ENCODE peak calls at places on chromosomes 2 and 18, in six cellular contexts. K is H1, Y is HepG2, M is HCT116, N is K562, X is GM12878. J is an unnamed sample.

GRCh38 chr2:150653351-150653750 is 165.9 kb upstream of the RND3 start:
- DNase-seq in K (no peak), X (no peak), M (no peak), N (no peak), Y (no peak), J (no peak)

GRCh38 chr2:212979799-212980198 is 171.6 kb downstream of the IKZF2 start:
- DNase-seq in N (no peak), X (no peak), K (no peak), M (no peak), Y (no peak), J (no peak)

GRCh38 chr18:23852236-23853045 is 162.1 kb upstream of the TTC39C start:
- DNase-seq in K (no peak), Y (no peak), N (no peak), M (no peak), X (no peak), J (no peak)

GRCh38 chr2:174615951-174616436 is 18.4 kb upstream of the WIPF1 start:
- DNase-seq in Y (no peak), K (no peak), N (no peak), X (no peak), M (no peak), J (no peak)

GRCh38 chr18:58805482-58806187 is 59.0 kb upstream of the ZNF532 start:
- DNase-seq in M (no peak), Y (no peak), K (no peak), X (no peak), N (no peak), J (no peak)

GRCh38 chr2:75200140-75200985 is 1.0 kb upstream of the TACR1 start:
- DNase-seq in K (peak; percentile 72), Y (no peak), N (no peak), X (no peak), M (no peak), J (no peak)

GRCh38 chr18:48743046-48743445 is 204.2 kb downstream of the CTIF start:
- DNase-seq in X (no peak), M (no peak), Y (no peak), N (no peak), K (no peak), J (no peak)

GRCh38 chr2:238009563-238009962 is 42.7 kb downstream of the UBE2F start:
- DNase-seq in Y (peak; percentile 62), K (no peak), M (no peak), N (no peak), X (no peak), J (no peak)

GRCh38 chr18:37403788-37404187 is 161.8 kb downstream of the CELF4 start:
- DNase-seq in Y (no peak), M (no peak), N (no peak), X (no peak), K (no peak), J (no peak)

GRCh38 chr2:152106464-152106863 is 7.6 kb upstream of the CACNB4 start:
- DNase-seq in K (no peak), X (no peak), Y (no peak), N (no peak), M (no peak), J (no peak)

GRCh38 chr18:58104071-58104470 is 60.0 kb downstream of the NEDD4L start:
- DNase-seq in K (no peak), M (no peak), X (no peak), Y (no peak), N (no peak), J (no peak)

GRCh38 chr2:85797959-85798358 is 44.2 kb downstream of the ATOH8 start:
- DNase-seq in M (no peak), Y (peak; percentile 77), N (peak; percentile 49), X (no peak), K (no peak), J (peak; percentile 30)

GRCh38 chr18:69172046-69172445 is 228.6 kb upstream of the DOK6 start:
- DNase-seq in M (no peak), N (no peak), K (no peak), Y (no peak), X (no peak), J (no peak)

GRCh38 chr2:65397122-65397521 is 35.3 kb downstream of the SPRED2 start:
- DNase-seq in K (no peak), N (no peak), X (no peak), Y (no peak), M (no peak), J (no peak)

GRCh38 chr2:67213677-67214402 is 183.3 kb upstream of the ETAA1 start:
- DNase-seq in X (no peak), Y (no peak), N (no peak), K (no peak), M (no peak), J (no peak)

GRCh38 chr2:157692768-157693167 is 64.1 kb upstream of the ACVR1C start:
- DNase-seq in N (no peak), K (no peak), M (no peak), X (no peak), Y (no peak), J (no peak)

GRCh38 chr2:181937473-181937872 is 45.9 kb downstream of the ITPRID2 start:
- DNase-seq in M (no peak), N (no peak), K (no peak), Y (no peak), X (no peak), J (no peak)

GRCh38 chr2:29042581-29043075 is 31.7 kb downstream of the PCARE start:
- DNase-seq in K (no peak), Y (no peak), M (no peak), N (no peak), X (no peak), J (no peak)

GRCh38 chr2:129914538-129915302 is 64.7 kb upstream of the RAB6C start:
- DNase-seq in N (no peak), Y (no peak), K (peak; percentile 13), X (no peak), M (no peak), J (no peak)

GRCh38 chr2:67752964-67753363 is 309.8 kb downstream of the C1D start:
- DNase-seq in X (no peak), M (no peak), Y (no peak), K (no peak), N (no peak), J (no peak)

GRCh38 chr2:217995741-217996141 is 7.1 kb downstream of the TNS1 start:
- DNase-seq in Y (no peak), M (no peak), K (no peak), X (no peak), N (no peak), J (no peak)

GRCh38 chr2:70901235-70902066 is 34.2 kb upstream of the ATP6V1B1 start:
- DNase-seq in K (peak; percentile 83), X (no peak), M (no peak), Y (no peak), N (no peak), J (no peak)

GRCh38 chr18:22846088-22846683 is 86.9 kb upstream of the RBBP8 start:
- DNase-seq in Y (peak; percentile 21), X (no peak), K (no peak), N (peak; percentile 14), M (peak; percentile 21), J (no peak)

GRCh38 chr2:130972410-130972809 is 120.8 kb downstream of the FAM168B start:
- DNase-seq in Y (no peak), K (no peak), X (no peak), M (peak; percentile 73), N (no peak), J (no peak)

GRCh38 chr2:102114851-102115497 is 27.6 kb upstream of the IL1R1 start:
- DNase-seq in X (no peak), Y (peak; percentile 61), N (no peak), M (no peak), K (no peak), J (no peak)
- H3K9ac ChIP-seq in X (no peak overlapping the region), Y (no peak overlapping the region), N (no peak overlapping the region), M (no peak overlapping the region), K (no peak overlapping the region), J (no peak overlapping the region)

DNA sequence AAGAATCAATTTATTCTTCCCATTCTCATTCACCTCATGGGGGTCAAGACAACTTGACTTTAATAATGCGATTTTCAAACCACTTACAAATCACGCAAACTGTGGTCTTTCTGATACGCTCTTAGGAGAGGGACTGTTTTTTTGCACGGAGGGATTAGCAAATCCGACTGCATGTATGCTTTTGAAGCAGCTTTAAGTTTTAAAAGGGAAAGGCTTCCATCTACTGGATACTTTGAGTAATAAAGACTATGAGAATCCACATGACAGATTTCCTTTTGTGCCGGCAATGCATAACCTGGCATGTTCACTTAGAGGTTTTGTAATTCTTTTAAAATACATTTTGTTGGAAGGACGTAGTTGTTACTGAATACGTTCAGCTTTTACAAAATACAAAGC is 322.9 kb upstream of the KCNJ3 start:
- DNase-seq in K (no peak), M (peak; percentile 56), X (no peak), N (no peak), Y (peak; percentile 54), J (peak; percentile 42)
- TF ChIP-seq ZNF274 in K (no peak), M (no peak), X (no peak), N (no peak), Y (no peak), J (no peak)

GRCh38 chr2:12587729-12588522 is 128.8 kb upstream of the TRIB2 start:
- DNase-seq in X (peak; percentile 49), K (no peak), N (no peak), Y (no peak), M (no peak), J (no peak)
- H3K4me3 ChIP-seq in X (no peak overlapping the region), K (no peak overlapping the region), N (no peak overlapping the region), Y (no peak overlapping the region), M (no peak overlapping the region), J (no peak overlapping the region)

GRCh38 chr2:105488198-105488757 is 89.4 kb upstream of the FHL2 start:
- DNase-seq in K (no peak), M (no peak), N (no peak), Y (no peak), X (no peak), J (no peak)

GRCh38 chr2:105489168-105489878 is 90.5 kb upstream of the FHL2 start:
- DNase-seq in N (no peak), M (no peak), Y (no peak), K (no peak), X (no peak), J (no peak)

GRCh38 chr2:105486762-105487141 is 87.9 kb upstream of the FHL2 start:
- DNase-seq in K (no peak), N (no peak), X (no peak), M (no peak), Y (no peak), J (no peak)

GRCh38 chr2:105490204-105490603 is 91.4 kb upstream of the FHL2 start:
- DNase-seq in K (no peak), N (no peak), X (no peak), M (no peak), Y (no peak), J (no peak)

DNA sequence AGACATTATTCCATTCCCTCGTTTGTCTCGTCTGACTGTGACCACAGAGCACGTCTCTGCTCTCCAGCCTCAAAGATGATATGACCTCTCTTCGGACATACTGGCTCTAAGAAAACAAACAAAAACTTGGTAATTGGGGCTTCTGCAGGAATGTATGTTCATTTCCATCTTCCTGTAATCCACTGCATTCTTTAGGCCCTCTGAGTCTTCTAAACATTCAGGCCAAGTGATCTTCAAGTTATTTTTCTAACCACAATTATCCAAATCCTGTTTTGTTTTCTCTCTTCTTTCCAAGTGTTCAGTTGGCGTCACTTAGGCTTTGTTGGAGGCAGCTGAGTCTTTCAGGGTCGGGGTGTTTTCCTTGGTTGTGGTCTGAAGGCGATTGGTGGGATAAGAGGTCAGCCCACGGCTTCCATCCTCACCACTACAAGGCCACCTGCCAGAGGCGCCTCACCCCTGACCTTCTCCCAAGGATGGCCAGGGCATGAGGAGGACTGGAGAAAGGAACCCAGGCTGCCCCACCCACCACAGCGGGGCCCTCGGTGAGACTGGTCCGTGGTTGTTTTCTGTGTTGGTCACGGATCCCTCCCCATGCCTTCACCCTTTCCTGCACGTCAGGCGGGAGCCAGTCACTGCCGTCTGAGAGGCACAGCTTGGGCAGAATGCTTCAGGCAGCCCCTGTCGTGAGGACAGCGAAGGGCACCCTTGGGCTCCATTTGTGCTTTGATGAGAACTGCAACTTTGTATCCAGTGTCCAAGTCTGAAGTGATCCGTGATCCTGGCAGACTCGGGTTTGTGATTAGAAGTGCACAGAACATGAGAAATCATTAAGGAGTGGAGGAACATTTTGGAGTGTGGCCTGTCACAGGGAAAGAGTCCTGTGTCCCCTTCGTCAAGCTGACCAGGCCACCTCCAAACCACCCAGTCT is 88.6 kb upstream of the FHL2 start:
- DNase-seq in K (no peak), M (no peak), Y (no peak), N (no peak), X (no peak), J (no peak)
- H3K9ac ChIP-seq in K (no peak overlapping the region), M (no peak overlapping the region), Y (no peak overlapping the region), N (peak overlapping the region; percentile 78), X (no peak overlapping the region), J (no peak overlapping the region)